ENCODE peak calls at places on chromosomes 3 and 15, in four cellular contexts. G is HepG2, U is hepatocyte, Y is GM12878. I is an unnamed sample.

GRCh38 chr3:27166888-27167287 is 202.3 kb downstream of the NEK10 start:
- DNase-seq in G (no peak), U (peak; percentile 13), Y (no peak), I (peak; percentile 66)

GRCh38 chr15:90885432-90886290 is 1.4 kb downstream of the FES start:
- DNase-seq in G (no peak), U (peak; percentile 84), Y (no peak), I (peak; percentile 60)

GRCh38 chr3:159634414-159634813 is 354.2 kb upstream of the IL12A start:
- DNase-seq in G (no peak), U (no peak), Y (no peak), I (no peak)

GRCh38 chr3:43782541-43782940 is 91.8 kb downstream of the ABHD5 start:
- DNase-seq in G (no peak), U (no peak), Y (no peak), I (no peak)

GRCh38 chr3:127043041-127043641 is 60.2 kb downstream of the PLXNA1 start:
- DNase-seq in G (no peak), U (no peak), Y (no peak), I (peak; percentile 7)

GRCh38 chr15:77547801-77548607 is 84.7 kb downstream of the LINGO1 start:
- DNase-seq in G (no peak), U (no peak), Y (no peak), I (no peak)

GRCh38 chr3:175155172-175155571 is 296.0 kb downstream of the NAALADL2 start:
- DNase-seq in G (no peak), U (no peak), Y (no peak), I (no peak)

GRCh38 chr15:75712668-75713337 is at the start of gene CSPG4:
- DNase-seq in G (no peak), U (peak; percentile 86), Y (no peak), I (no peak)

GRCh38 chr3:69970827-69971226 is 28.7 kb upstream of the SAMMSON start:
- DNase-seq in G (no peak), U (no peak), Y (no peak), I (no peak)

GRCh38 chr3:55686720-55687254 is 199.7 kb upstream of the WNT5A start:
- DNase-seq in G (no peak), U (no peak), Y (no peak), I (no peak)

GRCh38 chr3:72820405-72820804 is 27.8 kb downstream of the SHQ1 start:
- DNase-seq in G (no peak), U (no peak), Y (no peak), I (no peak)

GRCh38 chr3:187447737-187448136 is 79.6 kb downstream of the RTP4 start:
- DNase-seq in G (no peak), U (no peak), Y (no peak), I (no peak)

DNA sequence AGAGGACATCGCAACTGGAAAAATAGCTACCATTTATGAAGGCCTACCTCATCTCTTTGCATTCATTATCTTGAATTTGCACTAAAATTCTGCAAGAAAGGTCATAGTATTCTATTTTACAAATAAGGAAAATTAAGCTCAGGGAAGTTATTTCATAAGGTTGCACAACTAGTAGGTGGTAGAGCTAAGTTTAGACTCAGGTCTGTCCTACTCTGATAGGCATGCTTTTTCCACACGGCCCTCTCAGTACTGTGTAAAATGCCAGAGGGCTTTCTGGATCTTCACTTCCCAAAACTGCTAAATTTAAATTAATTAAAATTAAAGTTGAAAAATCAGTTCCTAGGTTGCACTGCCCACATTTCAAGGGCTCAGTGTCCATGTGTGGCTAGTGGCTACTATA is 18.3 kb downstream of the MAP2K1 start:
- DNase-seq in G (no peak), U (no peak), Y (no peak), I (no peak)
- H3K4me1 ChIP-seq in G (peaks cover 57% of the 10 kb centered on the region), U (no peaks in the 10 kb centered on the region), Y (peaks cover 62% of the 10 kb centered on the region), I (peaks cover 11% of the 10 kb centered on the region)

GRCh38 chr3:50503504-50503903 is at the start of gene CACNA2D2:
- DNase-seq in G (no peak), U (peak; percentile 80), Y (no peak), I (peak; percentile 37)

GRCh38 chr3:50502584-50503423 is 630 bp downstream of the CACNA2D2 start:
- DNase-seq in G (no peak), U (peak; percentile 17), Y (no peak), I (no peak)

GRCh38 chr3:50504681-50505080 is 1.2 kb upstream of the CACNA2D2 start:
- DNase-seq in G (no peak), U (no peak), Y (no peak), I (no peak)

GRCh38 chr3:50502225-50502583 is 1.2 kb downstream of the CACNA2D2 start:
- DNase-seq in G (no peak), U (no peak), Y (no peak), I (no peak)

DNA sequence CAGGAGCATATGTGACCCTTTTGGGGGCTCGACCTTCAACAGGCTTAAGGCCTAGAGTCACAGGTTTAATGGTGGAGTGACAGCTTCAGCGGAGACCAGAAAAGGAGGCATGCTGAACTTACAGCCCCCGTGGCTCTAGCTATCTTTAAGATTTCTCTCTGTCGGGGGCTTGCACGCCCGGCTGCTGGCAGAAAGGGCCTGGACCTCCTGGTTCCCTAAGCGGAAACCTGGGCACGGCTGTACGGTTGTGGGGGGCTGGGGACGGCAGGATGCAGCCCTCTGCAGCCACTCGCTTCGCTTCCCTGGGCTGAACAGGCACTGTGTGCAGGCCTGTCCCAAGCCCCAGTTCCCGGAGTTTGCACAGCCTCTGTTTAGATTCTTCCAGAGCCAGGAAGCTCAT is 513 bp upstream of the CACNA2D2 start:
- DNase-seq in G (no peak), U (no peak), Y (no peak), I (no peak)
- TF ChIP-seq EZH2 in G (no peak), U (no peak), Y (no peak), I (no peak)

DNA sequence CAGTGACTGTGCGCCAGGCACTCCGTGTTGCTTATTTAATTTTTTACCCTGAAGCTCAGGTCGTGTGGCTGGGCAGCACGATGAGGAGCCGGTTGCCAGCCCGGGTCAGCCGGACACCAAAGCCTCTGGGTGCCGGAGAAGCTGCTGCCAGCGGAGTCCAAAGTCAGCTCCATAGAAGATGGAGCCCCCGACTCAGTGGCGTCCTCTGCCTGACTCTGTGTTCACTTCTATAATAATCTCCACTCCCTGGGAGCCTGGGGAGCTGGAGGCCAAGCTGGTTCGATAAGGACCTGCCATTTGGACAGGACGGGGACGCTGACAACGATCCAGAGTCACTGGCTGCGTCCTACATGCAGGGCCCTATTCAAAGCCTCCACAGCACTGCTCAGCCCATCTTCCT is 78.6 kb downstream of the VGLL4 start:
- DNase-seq in G (no peak), U (no peak), Y (no peak), I (no peak)
- H3K4me1 ChIP-seq in G (peaks cover 15% of the 10 kb centered on the region), U (peaks cover 15% of the 10 kb centered on the region), Y (no peaks in the 10 kb centered on the region), I (no peaks in the 10 kb centered on the region)

DNA sequence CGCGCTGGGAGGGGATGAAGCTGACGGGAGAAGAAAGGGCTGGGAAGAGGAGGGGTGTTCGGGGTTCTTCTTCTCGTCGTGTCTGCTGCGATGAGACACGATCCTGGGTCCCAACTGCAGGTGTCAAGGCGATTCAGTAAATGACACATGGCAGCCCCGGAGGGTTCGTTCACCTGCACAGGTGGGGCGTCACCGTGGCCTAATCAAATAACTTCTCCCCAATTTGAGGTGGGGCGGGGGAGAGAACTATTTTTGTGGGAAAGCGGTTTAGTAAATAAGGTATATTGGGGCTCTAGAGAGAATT is 561 bp upstream of the FAM81A start:
- DNase-seq in G (no peak), U (no peak), Y (no peak), I (no peak)
- TF ChIP-seq EZH2 in G (no peak), U (no peak), Y (no peak), I (no peak)

I was measured in MM.1S.